ENCODE peak calls at places on chromosome 18, in five cellular contexts. G is CD8-positive, alpha-beta T cell; T is right atrium auricular region; C is uterus; K is CD4-positive, alpha-beta memory T cell. E is an unnamed sample.

GRCh38 chr18:55508637-55509036 is 79.4 kb downstream of the TCF4 start:
- DNase-seq in C (no peak), G (no peak), K (no peak), T (no peak), E (no peak)

GRCh38 chr18:48859311-48860275 is 91.2 kb downstream of the SMAD7 start:
- DNase-seq in C (no peak), G (no peak), K (no peak), T (no peak), E (no peak)

GRCh38 chr18:68299906-68300305 is 415.0 kb downstream of the TMX3 start:
- DNase-seq in C (no peak), T (no peak), G (no peak), K (no peak), E (no peak)

GRCh38 chr18:11752116-11752911 is 63.2 kb downstream of the GNAL start:
- DNase-seq in G (no peak), T (no peak), K (no peak), C (no peak), E (no peak)

GRCh38 chr18:75209129-75209951 is at the start of gene PTGR3:
- DNase-seq in T (peak), C (peak), G (peak), K (peak), E (peak)

GRCh38 chr18:21502661-21503060 is 97.8 kb downstream of the ESCO1 start:
- DNase-seq in C (no peak), T (no peak), K (no peak), G (no peak), E (no peak)

GRCh38 chr18:49561127-49561376 is 805 bp upstream of the LIPG start:
- DNase-seq in G (no peak), C (no peak), K (no peak), T (no peak), E (no peak)

GRCh38 chr18:41075212-41075611 is 879.8 kb upstream of the PIK3C3 start:
- DNase-seq in G (no peak), C (no peak), T (no peak), K (no peak), E (no peak)

GRCh38 chr18:22856870-22857269 is 76.3 kb upstream of the RBBP8 start:
- DNase-seq in K (no peak), T (no peak), C (no peak), G (no peak), E (no peak)

GRCh38 chr18:58761241-58761969 is 90.1 kb downstream of the MALT1 start:
- DNase-seq in G (no peak), K (no peak), C (no peak), T (peak), E (peak)

GRCh38 chr18:6951336-6952090 is 166.1 kb downstream of the LAMA1 start:
- DNase-seq in G (no peak), C (no peak), K (no peak), T (no peak), E (no peak)

GRCh38 chr18:3468066-3468705 is 18.2 kb downstream of the TGIF1 start:
- DNase-seq in K (no peak), C (no peak), T (no peak), G (no peak), E (no peak)

GRCh38 chr18:3454365-3455089 is 4.6 kb downstream of the TGIF1 start:
- DNase-seq in G (peak), C (peak), K (peak), T (no peak), E (no peak)

GRCh38 chr18:48294894-48295585 is 114.1 kb downstream of the ZBTB7C start:
- DNase-seq in T (peak), C (no peak), K (no peak), G (no peak), E (no peak)

GRCh38 chr18:8990276-8991031 is 112.0 kb upstream of the NDUFV2 start:
- DNase-seq in C (no peak), G (no peak), T (no peak), K (no peak), E (no peak)

E was measured in suprapubic skin.